ENCODE peak calls at places on chromosomes 2 and 18, in five cellular contexts. One of them, this sample, is unnamed.

GRCh38 chr2:212135739-212136138 is 402.9 kb downstream of the ERBB4 start:
- DNase-seq in upper lobe of left lung: no peak
- DNase-seq in MM.1S: no peak
- DNase-seq in left ventricle myocardium inferior: no peak
- DNase-seq in astrocyte of the cerebellum: no peak
- DNase-seq in this sample: no peak

GRCh38 chr2:211085056-211085680 is 528.8 kb downstream of the CPS1 start:
- DNase-seq in upper lobe of left lung: no peak
- DNase-seq in MM.1S: peak
- DNase-seq in left ventricle myocardium inferior: no peak
- DNase-seq in astrocyte of the cerebellum: peak
- DNase-seq in this sample: no peak

GRCh38 chr2:108215794-108216211 is 24.0 kb upstream of the SULT1C3 start:
- DNase-seq in upper lobe of left lung: peak
- DNase-seq in MM.1S: no peak
- DNase-seq in left ventricle myocardium inferior: no peak
- DNase-seq in astrocyte of the cerebellum: peak
- DNase-seq in this sample: no peak

GRCh38 chr18:45854036-45854586 is 28.6 kb downstream of the SIGLEC15 start:
- DNase-seq in upper lobe of left lung: no peak
- DNase-seq in MM.1S: no peak
- DNase-seq in left ventricle myocardium inferior: no peak
- DNase-seq in astrocyte of the cerebellum: no peak
- DNase-seq in this sample: no peak

GRCh38 chr2:198973785-198974184 is 484.0 kb downstream of the SATB2 start:
- DNase-seq in upper lobe of left lung: no peak
- DNase-seq in MM.1S: peak
- DNase-seq in left ventricle myocardium inferior: no peak
- DNase-seq in astrocyte of the cerebellum: no peak
- DNase-seq in this sample: no peak

GRCh38 chr18:14908541-14908940 is 160.6 kb downstream of the ANKRD30B start:
- DNase-seq in upper lobe of left lung: no peak
- DNase-seq in MM.1S: no peak
- DNase-seq in left ventricle myocardium inferior: no peak
- DNase-seq in astrocyte of the cerebellum: no peak
- DNase-seq in this sample: no peak

GRCh38 chr18:73842795-73843394 is 304.7 kb downstream of the FBXO15 start:
- DNase-seq in upper lobe of left lung: peak
- DNase-seq in MM.1S: peak
- DNase-seq in left ventricle myocardium inferior: no peak
- DNase-seq in astrocyte of the cerebellum: peak
- DNase-seq in this sample: peak

GRCh38 chr2:95022309-95023221 is 2.9 kb upstream of the MAL start:
- DNase-seq in upper lobe of left lung: peak
- DNase-seq in MM.1S: peak
- DNase-seq in left ventricle myocardium inferior: peak
- DNase-seq in astrocyte of the cerebellum: peak
- DNase-seq in this sample: peak

GRCh38 chr2:56008661-56009411 is 85.3 kb upstream of the EFEMP1 start:
- DNase-seq in upper lobe of left lung: no peak
- DNase-seq in MM.1S: no peak
- DNase-seq in left ventricle myocardium inferior: peak
- DNase-seq in astrocyte of the cerebellum: peak
- DNase-seq in this sample: no peak

GRCh38 chr2:8802741-8803140 is 34.7 kb downstream of the KIDINS220 start:
- DNase-seq in upper lobe of left lung: no peak
- DNase-seq in MM.1S: no peak
- DNase-seq in left ventricle myocardium inferior: no peak
- DNase-seq in astrocyte of the cerebellum: no peak
- DNase-seq in this sample: no peak
- TF ChIP-seq CTCF in upper lobe of left lung: no peak
- TF ChIP-seq CTCF in MM.1S: no peak
- TF ChIP-seq CTCF in left ventricle myocardium inferior: no peak
- TF ChIP-seq CTCF in astrocyte of the cerebellum: no peak
- TF ChIP-seq CTCF in this sample: no peak

GRCh38 chr18:48948112-48949050 is 2.4 kb downstream of the SMAD7 start:
- DNase-seq in upper lobe of left lung: peak
- DNase-seq in MM.1S: peak
- DNase-seq in left ventricle myocardium inferior: no peak
- DNase-seq in astrocyte of the cerebellum: no peak
- DNase-seq in this sample: peak
- TF ChIP-seq CTCF in upper lobe of left lung: no peak
- TF ChIP-seq CTCF in MM.1S: no peak
- TF ChIP-seq CTCF in left ventricle myocardium inferior: peak
- TF ChIP-seq CTCF in astrocyte of the cerebellum: no peak
- TF ChIP-seq CTCF in this sample: no peak

GRCh38 chr2:204791230-204791629 is 246.0 kb downstream of the PARD3B start:
- DNase-seq in upper lobe of left lung: no peak
- DNase-seq in MM.1S: no peak
- DNase-seq in left ventricle myocardium inferior: no peak
- DNase-seq in astrocyte of the cerebellum: no peak
- DNase-seq in this sample: no peak

GRCh38 chr2:204794624-204795023 is 249.3 kb downstream of the PARD3B start:
- DNase-seq in upper lobe of left lung: no peak
- DNase-seq in MM.1S: no peak
- DNase-seq in left ventricle myocardium inferior: no peak
- DNase-seq in astrocyte of the cerebellum: no peak
- DNase-seq in this sample: no peak

GRCh38 chr2:204796581-204796980 is 251.3 kb downstream of the PARD3B start:
- DNase-seq in upper lobe of left lung: no peak
- DNase-seq in MM.1S: peak
- DNase-seq in left ventricle myocardium inferior: no peak
- DNase-seq in astrocyte of the cerebellum: no peak
- DNase-seq in this sample: no peak

DNA sequence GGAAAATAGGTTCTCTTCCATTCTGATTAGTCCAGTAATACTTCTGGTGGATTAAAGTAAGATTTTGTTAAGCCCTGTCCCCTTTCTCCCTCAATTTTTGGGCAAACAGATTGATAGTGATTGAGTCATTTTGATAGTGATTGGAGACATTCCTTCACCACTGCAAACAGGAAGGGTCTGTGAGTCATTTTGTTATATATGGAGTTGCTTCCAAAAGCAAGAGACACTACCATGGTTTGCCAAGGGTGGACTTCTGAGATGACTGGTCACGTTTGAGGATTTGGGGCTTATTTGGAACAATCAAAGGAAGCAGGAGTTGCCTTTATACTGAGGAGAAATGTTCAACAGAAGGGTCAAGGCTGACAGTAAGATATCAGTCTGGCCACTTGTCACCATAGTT is 249.9 kb downstream of the PARD3B start:
- DNase-seq in upper lobe of left lung: no peak
- DNase-seq in MM.1S: no peak
- DNase-seq in left ventricle myocardium inferior: no peak
- DNase-seq in astrocyte of the cerebellum: no peak
- DNase-seq in this sample: no peak
- TF ChIP-seq CTCF in upper lobe of left lung: no peak
- TF ChIP-seq CTCF in MM.1S: no peak
- TF ChIP-seq CTCF in left ventricle myocardium inferior: no peak
- TF ChIP-seq CTCF in astrocyte of the cerebellum: no peak
- TF ChIP-seq CTCF in this sample: no peak

GRCh38 chr2:110170102-110170501 is 34.7 kb downstream of the NPHP1 start:
- DNase-seq in upper lobe of left lung: no peak
- DNase-seq in MM.1S: no peak
- DNase-seq in left ventricle myocardium inferior: no peak
- DNase-seq in astrocyte of the cerebellum: no peak
- DNase-seq in this sample: no peak

GRCh38 chr2:110172506-110172905 is 32.3 kb downstream of the NPHP1 start:
- DNase-seq in upper lobe of left lung: no peak
- DNase-seq in MM.1S: no peak
- DNase-seq in left ventricle myocardium inferior: no peak
- DNase-seq in astrocyte of the cerebellum: no peak
- DNase-seq in this sample: no peak

GRCh38 chr2:110166246-110166645 is 38.6 kb downstream of the NPHP1 start:
- DNase-seq in upper lobe of left lung: no peak
- DNase-seq in MM.1S: no peak
- DNase-seq in left ventricle myocardium inferior: no peak
- DNase-seq in astrocyte of the cerebellum: no peak
- DNase-seq in this sample: no peak

DNA sequence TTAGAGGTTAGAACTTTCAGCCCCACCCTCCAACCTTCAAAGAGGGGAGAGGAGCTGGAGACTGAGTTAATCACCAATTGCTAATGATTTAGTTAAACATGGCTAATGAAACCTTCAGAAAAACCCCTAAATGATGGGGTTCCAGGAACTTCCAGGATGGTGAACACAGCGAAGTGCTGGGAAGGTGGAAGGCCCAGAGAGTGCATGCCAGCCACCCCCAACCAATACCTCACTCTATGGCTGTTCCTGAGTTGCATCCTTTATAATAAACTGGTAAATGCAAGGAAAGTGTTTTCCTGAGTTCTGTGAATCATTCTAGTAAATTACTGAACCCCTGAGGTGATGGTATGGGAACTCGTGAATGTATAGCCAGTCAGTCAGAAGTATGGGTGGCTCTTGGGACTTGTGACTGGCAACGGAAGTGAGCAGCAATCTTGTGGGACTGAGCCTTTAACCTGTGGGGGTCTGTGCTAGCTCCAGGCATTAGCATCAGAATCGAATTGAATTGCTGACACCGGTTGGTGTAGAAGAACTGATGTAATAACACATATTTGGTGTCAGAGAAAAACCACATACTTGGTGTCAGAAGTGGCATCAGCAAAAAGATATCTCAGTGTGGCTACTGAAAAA is 37.4 kb downstream of the NPHP1 start:
- DNase-seq in upper lobe of left lung: no peak
- DNase-seq in MM.1S: no peak
- DNase-seq in left ventricle myocardium inferior: no peak
- DNase-seq in astrocyte of the cerebellum: peak
- DNase-seq in this sample: no peak
- TF ChIP-seq CTCF in upper lobe of left lung: no peak
- TF ChIP-seq CTCF in MM.1S: no peak
- TF ChIP-seq CTCF in left ventricle myocardium inferior: no peak
- TF ChIP-seq CTCF in astrocyte of the cerebellum: no peak
- TF ChIP-seq CTCF in this sample: no peak

GRCh38 chr2:65279756-65280155 is 52.1 kb downstream of the ACTR2 start:
- DNase-seq in upper lobe of left lung: no peak
- DNase-seq in MM.1S: no peak
- DNase-seq in left ventricle myocardium inferior: no peak
- DNase-seq in astrocyte of the cerebellum: no peak
- DNase-seq in this sample: no peak

GRCh38 chr2:65277118-65277517 is 49.5 kb downstream of the ACTR2 start:
- DNase-seq in upper lobe of left lung: no peak
- DNase-seq in MM.1S: no peak
- DNase-seq in left ventricle myocardium inferior: no peak
- DNase-seq in astrocyte of the cerebellum: no peak
- DNase-seq in this sample: no peak

GRCh38 chr2:65276604-65277003 is 49.0 kb downstream of the ACTR2 start:
- DNase-seq in upper lobe of left lung: no peak
- DNase-seq in MM.1S: no peak
- DNase-seq in left ventricle myocardium inferior: no peak
- DNase-seq in astrocyte of the cerebellum: no peak
- DNase-seq in this sample: no peak

GRCh38 chr2:65278450-65279030 is 50.9 kb downstream of the ACTR2 start:
- DNase-seq in upper lobe of left lung: no peak
- DNase-seq in MM.1S: no peak
- DNase-seq in left ventricle myocardium inferior: no peak
- DNase-seq in astrocyte of the cerebellum: no peak
- DNase-seq in this sample: no peak

DNA sequence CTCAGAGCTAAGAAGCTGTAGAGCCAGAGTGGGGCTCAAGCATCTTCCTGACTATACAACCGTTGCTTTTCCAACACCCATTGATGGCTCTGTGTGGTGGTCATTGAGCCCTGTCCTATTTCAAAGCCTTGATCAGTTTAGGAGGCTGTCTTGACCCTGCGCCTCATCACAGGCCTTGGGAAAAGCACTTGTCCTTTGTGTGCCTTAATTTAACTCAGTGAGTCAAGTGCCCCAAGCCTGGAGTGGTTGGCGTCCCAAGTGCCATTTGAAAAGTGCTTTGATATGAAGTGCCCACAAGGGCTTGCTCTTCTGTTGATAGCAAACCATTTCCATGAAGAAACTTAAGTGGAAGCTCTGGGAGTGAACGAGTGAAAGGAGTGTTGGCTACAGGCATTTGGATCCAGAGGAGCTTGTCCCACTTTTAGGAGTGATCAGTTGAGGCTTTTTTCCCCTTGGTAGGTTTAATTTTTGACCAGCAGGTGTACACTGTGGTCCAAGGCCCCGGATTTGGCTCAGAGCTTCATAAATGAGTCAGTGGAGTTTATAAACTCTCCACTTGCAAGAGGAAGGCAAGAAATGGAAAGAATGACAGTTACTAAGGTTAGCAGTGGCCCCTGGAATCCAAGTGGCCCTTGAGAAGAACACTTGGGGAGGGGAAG is 50.3 kb downstream of the ACTR2 start:
- DNase-seq in upper lobe of left lung: peak
- DNase-seq in MM.1S: no peak
- DNase-seq in left ventricle myocardium inferior: no peak
- DNase-seq in astrocyte of the cerebellum: no peak
- DNase-seq in this sample: no peak
- TF ChIP-seq CTCF in upper lobe of left lung: peak
- TF ChIP-seq CTCF in MM.1S: no peak
- TF ChIP-seq CTCF in left ventricle myocardium inferior: no peak
- TF ChIP-seq CTCF in astrocyte of the cerebellum: no peak
- TF ChIP-seq CTCF in this sample: no peak

GRCh38 chr2:54728669-54729120 is 5.2 kb downstream of the EML6 start:
- DNase-seq in upper lobe of left lung: no peak
- DNase-seq in MM.1S: no peak
- DNase-seq in left ventricle myocardium inferior: no peak
- DNase-seq in astrocyte of the cerebellum: peak
- DNase-seq in this sample: no peak
- TF ChIP-seq CTCF in upper lobe of left lung: no peak
- TF ChIP-seq CTCF in MM.1S: no peak
- TF ChIP-seq CTCF in left ventricle myocardium inferior: no peak
- TF ChIP-seq CTCF in astrocyte of the cerebellum: no peak
- TF ChIP-seq CTCF in this sample: no peak

GRCh38 chr2:176652300-176653182 is 383.3 kb downstream of the MTX2 start:
- DNase-seq in upper lobe of left lung: no peak
- DNase-seq in MM.1S: peak
- DNase-seq in left ventricle myocardium inferior: no peak
- DNase-seq in astrocyte of the cerebellum: peak
- DNase-seq in this sample: no peak
- TF ChIP-seq CTCF in upper lobe of left lung: peak
- TF ChIP-seq CTCF in MM.1S: peak
- TF ChIP-seq CTCF in left ventricle myocardium inferior: peak
- TF ChIP-seq CTCF in astrocyte of the cerebellum: peak
- TF ChIP-seq CTCF in this sample: peak

GRCh38 chr18:23077493-23078256 is 57.6 kb upstream of the CABLES1 start:
- DNase-seq in upper lobe of left lung: peak
- DNase-seq in MM.1S: no peak
- DNase-seq in left ventricle myocardium inferior: no peak
- DNase-seq in astrocyte of the cerebellum: no peak
- DNase-seq in this sample: no peak
- TF ChIP-seq CTCF in upper lobe of left lung: no peak
- TF ChIP-seq CTCF in MM.1S: peak
- TF ChIP-seq CTCF in left ventricle myocardium inferior: no peak
- TF ChIP-seq CTCF in astrocyte of the cerebellum: peak
- TF ChIP-seq CTCF in this sample: peak

GRCh38 chr18:65567372-65567771 is 183.4 kb upstream of the CDH7 start:
- DNase-seq in upper lobe of left lung: no peak
- DNase-seq in MM.1S: no peak
- DNase-seq in left ventricle myocardium inferior: no peak
- DNase-seq in astrocyte of the cerebellum: no peak
- DNase-seq in this sample: no peak
- TF ChIP-seq CTCF in upper lobe of left lung: no peak
- TF ChIP-seq CTCF in MM.1S: peak
- TF ChIP-seq CTCF in left ventricle myocardium inferior: peak
- TF ChIP-seq CTCF in astrocyte of the cerebellum: peak
- TF ChIP-seq CTCF in this sample: peak

GRCh38 chr2:218269900-218270720 is at the start of the genes AAMP and PNKD:
- DNase-seq in upper lobe of left lung: peak
- DNase-seq in MM.1S: peak
- DNase-seq in left ventricle myocardium inferior: peak
- DNase-seq in astrocyte of the cerebellum: peak
- DNase-seq in this sample: peak
- TF ChIP-seq CTCF in upper lobe of left lung: no peak
- TF ChIP-seq CTCF in MM.1S: peak
- TF ChIP-seq CTCF in left ventricle myocardium inferior: peak
- TF ChIP-seq CTCF in astrocyte of the cerebellum: no peak
- TF ChIP-seq CTCF in this sample: no peak